ENCODE peak calls at places on chromosome 7, in four cellular contexts. N is effector CD4-positive, alpha-beta T cell; B is Right ventricle myocardium superior; K is A549. P is an unnamed sample.

GRCh38 chr7:134288265-134288664 is 28.5 kb downstream of the SLC35B4 start:
- DNase-seq in N (no peak), B (no peak), K (no peak), P (no peak)

GRCh38 chr7:108455524-108455832 is 758 bp downstream of the NRCAM start:
- DNase-seq in N (no peak), B (no peak), K (no peak), P (no peak)

GRCh38 chr7:33726582-33726981 is 178.8 kb upstream of the BMPER start:
- DNase-seq in N (no peak), B (no peak), K (no peak), P (no peak)

GRCh38 chr7:85730016-85730415 is 543.2 kb upstream of the SEMA3D start:
- DNase-seq in N (no peak), B (peak; percentile 59), K (no peak), P (no peak)

GRCh38 chr7:369476-369980 is 79.6 kb downstream of the FOXL3 start:
- DNase-seq in N (no peak), B (peak; percentile 33), K (no peak), P (no peak)

GRCh38 chr7:35558841-35559240 is 136.1 kb downstream of the HERPUD2 start:
- DNase-seq in N (no peak), B (no peak), K (no peak), P (no peak)

GRCh38 chr7:102938679-102939078 is 25.9 kb downstream of the LRRC17 start:
- DNase-seq in N (no peak), B (no peak), K (no peak), P (no peak)

GRCh38 chr7:44373418-44373740 is 48.0 kb upstream of the CAMK2B start:
- DNase-seq in N (no peak), B (no peak), K (no peak), P (no peak)

GRCh38 chr7:36794689-36795088 is 70.4 kb upstream of the AOAH start:
- DNase-seq in N (no peak), B (no peak), K (no peak), P (peak; percentile 30)

P was measured in HuH-7.